ENCODE peak calls at places on chromosomes 5 and 9, in five cellular contexts. L, S, J, W and V are unnamed samples.

GRCh38 chr5:96567188-96567587 is 95.0 kb upstream of the CAST start:
- DNase-seq in L (no peak), S (no peak), J (no peak), W (no peak), V (no peak)

GRCh38 chr9:72954431-72955420 is 1.9 kb upstream of the ALDH1A1 start:
- DNase-seq in L (no peak), S (peak), J (no peak), W (peak), V (no peak)

GRCh38 chr5:160423025-160423554 is 1.4 kb downstream of the PTTG1 start:
- DNase-seq in L (no peak), S (no peak), J (no peak), W (peak), V (no peak)

GRCh38 chr9:137314561-137315560 is 12.8 kb upstream of the NRARP start:
- DNase-seq in L (no peak), S (peak), J (peak), W (no peak), V (no peak)

GRCh38 chr5:124262443-124262842 is 484.0 kb downstream of the ZNF608 start:
- DNase-seq in L (no peak), S (no peak), J (no peak), W (no peak), V (no peak)

GRCh38 chr5:96509721-96510383 is 76.8 kb upstream of the PCSK1 start:
- DNase-seq in L (no peak), S (no peak), J (no peak), W (no peak), V (no peak)

GRCh38 chr9:121557581-121558422 is 58.2 kb upstream of the GGTA1 start:
- DNase-seq in L (no peak), S (peak), J (peak), W (no peak), V (peak)

GRCh38 chr5:10634056-10634455 is 70.2 kb downstream of the ANKRD33B start:
- DNase-seq in L (no peak), S (no peak), J (no peak), W (no peak), V (no peak)

GRCh38 chr5:7886849-7887460 is 18.0 kb downstream of the MTRR start:
- DNase-seq in L (no peak), S (no peak), J (no peak), W (peak), V (no peak)

GRCh38 chr9:131393622-131394463 is at the start of gene PRRC2B:
- DNase-seq in L (peak), S (peak), J (peak), W (peak), V (peak)

GRCh38 chr9:137438591-137439157 is 2.5 kb downstream of the ENTPD8 start:
- DNase-seq in L (no peak), S (peak), J (no peak), W (no peak), V (no peak)

GRCh38 chr5:143051244-143052058 is 281.3 kb downstream of the ARHGAP26 start:
- DNase-seq in L (no peak), S (peak), J (no peak), W (peak), V (no peak)

GRCh38 chr5:66329078-66329477 is 185.0 kb downstream of the SREK1 start:
- DNase-seq in L (no peak), S (no peak), J (no peak), W (no peak), V (no peak)

GRCh38 chr5:147081256-147081872 is 153.5 kb upstream of the STK32A start:
- DNase-seq in L (no peak), S (no peak), J (no peak), W (no peak), V (no peak)

GRCh38 chr9:93826209-93826608 is 128.9 kb downstream of the BARX1 start:
- DNase-seq in L (no peak), S (no peak), J (peak), W (no peak), V (no peak)